ENCODE peak calls at places on chromosomes 13 and 19, in seven cellular contexts. One of them, this sample, is unnamed.

GRCh38 chr13:46668302-46668720 is 115.3 kb downstream of the LRCH1 start:
- DNase-seq in tibial artery: peak
- DNase-seq in neural crest cell: no peak
- DNase-seq in B cell: no peak
- DNase-seq in neural progenitor cell: no peak
- DNase-seq in CD8-positive, alpha-beta T cell: no peak
- DNase-seq in fibroblast of mammary gland: peak
- DNase-seq in this sample: no peak

GRCh38 chr13:26051231-26052135 is at the start of gene SHISA2:
- DNase-seq in tibial artery: no peak
- DNase-seq in neural crest cell: peak
- DNase-seq in B cell: peak
- DNase-seq in neural progenitor cell: peak
- DNase-seq in CD8-positive, alpha-beta T cell: no peak
- DNase-seq in fibroblast of mammary gland: peak
- DNase-seq in this sample: peak

GRCh38 chr13:51453308-51453958 is 597 bp upstream of the INTS6 start:
- DNase-seq in tibial artery: peak
- DNase-seq in neural crest cell: no peak
- DNase-seq in B cell: peak
- DNase-seq in neural progenitor cell: peak
- DNase-seq in CD8-positive, alpha-beta T cell: peak
- DNase-seq in fibroblast of mammary gland: no peak
- DNase-seq in this sample: peak

GRCh38 chr19:14440049-14440448 is 6.9 kb downstream of the PKN1 start:
- DNase-seq in tibial artery: peak
- DNase-seq in neural crest cell: no peak
- DNase-seq in B cell: peak
- DNase-seq in neural progenitor cell: no peak
- DNase-seq in CD8-positive, alpha-beta T cell: peak
- DNase-seq in fibroblast of mammary gland: no peak
- DNase-seq in this sample: no peak

GRCh38 chr13:76944457-76944856 is 3.9 kb upstream of the ACOD1 start:
- DNase-seq in tibial artery: no peak
- DNase-seq in neural crest cell: no peak
- DNase-seq in B cell: no peak
- DNase-seq in neural progenitor cell: no peak
- DNase-seq in CD8-positive, alpha-beta T cell: no peak
- DNase-seq in fibroblast of mammary gland: peak
- DNase-seq in this sample: no peak

GRCh38 chr13:63425131-63425530 is 2009.5 kb upstream of the PCDH20 start:
- DNase-seq in tibial artery: no peak
- DNase-seq in neural crest cell: no peak
- DNase-seq in B cell: no peak
- DNase-seq in neural progenitor cell: no peak
- DNase-seq in CD8-positive, alpha-beta T cell: no peak
- DNase-seq in fibroblast of mammary gland: no peak
- DNase-seq in this sample: no peak

GRCh38 chr19:17680235-17680722 is 7.9 kb downstream of the UNC13A start:
- DNase-seq in tibial artery: peak
- DNase-seq in neural crest cell: peak
- DNase-seq in B cell: peak
- DNase-seq in neural progenitor cell: peak
- DNase-seq in CD8-positive, alpha-beta T cell: peak
- DNase-seq in fibroblast of mammary gland: peak
- DNase-seq in this sample: peak

GRCh38 chr13:44703371-44703770 is 127.2 kb upstream of the TSC22D1 start:
- DNase-seq in tibial artery: no peak
- DNase-seq in neural crest cell: no peak
- DNase-seq in B cell: no peak
- DNase-seq in neural progenitor cell: no peak
- DNase-seq in CD8-positive, alpha-beta T cell: no peak
- DNase-seq in fibroblast of mammary gland: peak
- DNase-seq in this sample: no peak

GRCh38 chr13:69706807-69707206 is 400.8 kb upstream of the ATXN8OS start:
- DNase-seq in tibial artery: no peak
- DNase-seq in neural crest cell: no peak
- DNase-seq in B cell: no peak
- DNase-seq in neural progenitor cell: no peak
- DNase-seq in CD8-positive, alpha-beta T cell: no peak
- DNase-seq in fibroblast of mammary gland: no peak
- DNase-seq in this sample: no peak

GRCh38 chr19:55563261-55563690 is 17.4 kb downstream of the ZNF579 start:
- DNase-seq in tibial artery: no peak
- DNase-seq in neural crest cell: no peak
- DNase-seq in B cell: no peak
- DNase-seq in neural progenitor cell: no peak
- DNase-seq in CD8-positive, alpha-beta T cell: no peak
- DNase-seq in fibroblast of mammary gland: no peak
- DNase-seq in this sample: no peak

GRCh38 chr19:33390120-33390907 is 16.8 kb downstream of the CEBPG start:
- DNase-seq in tibial artery: peak
- DNase-seq in neural crest cell: no peak
- DNase-seq in B cell: peak
- DNase-seq in neural progenitor cell: no peak
- DNase-seq in CD8-positive, alpha-beta T cell: no peak
- DNase-seq in fibroblast of mammary gland: peak
- DNase-seq in this sample: no peak

GRCh38 chr19:14375055-14375581 is 6.1 kb upstream of the ADGRE5 start:
- DNase-seq in tibial artery: no peak
- DNase-seq in neural crest cell: no peak
- DNase-seq in B cell: peak
- DNase-seq in neural progenitor cell: no peak
- DNase-seq in CD8-positive, alpha-beta T cell: peak
- DNase-seq in fibroblast of mammary gland: no peak
- DNase-seq in this sample: no peak

GRCh38 chr13:26605845-26606244 is 48.4 kb downstream of the WASF3 start:
- DNase-seq in tibial artery: no peak
- DNase-seq in neural crest cell: no peak
- DNase-seq in B cell: no peak
- DNase-seq in neural progenitor cell: peak
- DNase-seq in CD8-positive, alpha-beta T cell: no peak
- DNase-seq in fibroblast of mammary gland: no peak
- DNase-seq in this sample: no peak

GRCh38 chr13:99941086-99941485 is 30.5 kb downstream of the ZIC5 start:
- DNase-seq in tibial artery: no peak
- DNase-seq in neural crest cell: no peak
- DNase-seq in B cell: no peak
- DNase-seq in neural progenitor cell: no peak
- DNase-seq in CD8-positive, alpha-beta T cell: no peak
- DNase-seq in fibroblast of mammary gland: no peak
- DNase-seq in this sample: no peak

GRCh38 chr13:91904005-91904404 is 505.6 kb downstream of the GPC5 start:
- DNase-seq in tibial artery: no peak
- DNase-seq in neural crest cell: no peak
- DNase-seq in B cell: no peak
- DNase-seq in neural progenitor cell: no peak
- DNase-seq in CD8-positive, alpha-beta T cell: no peak
- DNase-seq in fibroblast of mammary gland: no peak
- DNase-seq in this sample: no peak

DNA sequence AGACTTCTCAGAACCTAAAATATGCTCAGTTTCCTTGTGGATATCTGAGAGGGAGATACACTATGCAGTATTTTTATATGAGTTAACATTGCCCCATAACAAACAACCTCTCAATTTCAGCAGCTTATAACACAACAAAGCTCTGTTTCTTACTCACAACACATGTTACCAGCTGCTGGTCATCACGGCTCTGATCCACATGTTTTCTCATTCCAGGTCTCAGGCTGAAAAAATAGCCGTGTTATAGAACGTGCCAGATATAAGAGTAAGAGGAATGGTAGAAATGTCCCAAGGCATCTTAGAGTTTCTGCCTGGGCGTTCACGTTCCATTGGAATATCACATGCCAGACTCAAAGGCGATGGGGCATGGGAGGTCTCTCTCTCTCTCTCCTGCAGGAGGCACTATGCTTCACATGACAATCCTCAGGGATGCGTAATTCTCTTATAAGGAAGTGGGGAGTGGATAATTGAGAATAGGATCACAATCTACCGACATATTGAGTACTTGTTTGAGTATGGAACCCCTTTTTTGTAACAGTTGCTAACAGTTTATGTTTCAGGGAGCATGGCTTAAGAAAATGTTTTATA is 246.6 kb downstream of the NHLRC3 start:
- DNase-seq in tibial artery: no peak
- DNase-seq in neural crest cell: no peak
- DNase-seq in B cell: no peak
- DNase-seq in neural progenitor cell: peak
- DNase-seq in CD8-positive, alpha-beta T cell: no peak
- DNase-seq in fibroblast of mammary gland: no peak
- DNase-seq in this sample: no peak
- TF ChIP-seq CTCF in tibial artery: no peak
- TF ChIP-seq CTCF in neural crest cell: no peak
- TF ChIP-seq CTCF in B cell: no peak
- TF ChIP-seq CTCF in neural progenitor cell: peak
- TF ChIP-seq CTCF in CD8-positive, alpha-beta T cell: no peak
- TF ChIP-seq CTCF in fibroblast of mammary gland: peak
- TF ChIP-seq CTCF in this sample: no peak

GRCh38 chr13:101784313-101784712 is 331.8 kb downstream of the ITGBL1 start:
- DNase-seq in tibial artery: no peak
- DNase-seq in neural crest cell: no peak
- DNase-seq in B cell: no peak
- DNase-seq in neural progenitor cell: no peak
- DNase-seq in CD8-positive, alpha-beta T cell: no peak
- DNase-seq in fibroblast of mammary gland: no peak
- DNase-seq in this sample: no peak

GRCh38 chr13:101783554-101783953 is 331.1 kb downstream of the ITGBL1 start:
- DNase-seq in tibial artery: no peak
- DNase-seq in neural crest cell: no peak
- DNase-seq in B cell: no peak
- DNase-seq in neural progenitor cell: no peak
- DNase-seq in CD8-positive, alpha-beta T cell: no peak
- DNase-seq in fibroblast of mammary gland: no peak
- DNase-seq in this sample: no peak

DNA sequence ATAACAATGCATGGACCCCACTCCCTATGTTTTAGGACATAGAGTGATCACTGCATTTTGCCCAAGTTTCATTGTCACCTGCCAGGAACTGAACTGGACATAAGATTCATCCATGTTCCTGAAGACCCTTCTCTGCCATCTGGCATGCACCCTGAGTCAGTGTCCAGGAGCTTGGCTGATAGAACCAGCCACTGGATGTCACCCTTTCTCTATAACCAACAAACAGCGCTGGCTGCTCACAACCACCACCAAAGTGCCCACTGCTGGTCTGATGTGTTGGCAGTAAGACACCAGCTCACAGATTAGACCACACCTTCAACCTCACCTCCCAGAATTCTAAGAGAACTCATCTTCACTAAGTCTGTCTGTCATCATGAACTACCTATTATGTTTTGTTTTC is 333.4 kb downstream of the ITGBL1 start:
- DNase-seq in tibial artery: no peak
- DNase-seq in neural crest cell: peak
- DNase-seq in B cell: no peak
- DNase-seq in neural progenitor cell: peak
- DNase-seq in CD8-positive, alpha-beta T cell: no peak
- DNase-seq in fibroblast of mammary gland: peak
- DNase-seq in this sample: peak
- TF ChIP-seq CTCF in tibial artery: no peak
- TF ChIP-seq CTCF in neural crest cell: peak
- TF ChIP-seq CTCF in B cell: no peak
- TF ChIP-seq CTCF in neural progenitor cell: peak
- TF ChIP-seq CTCF in CD8-positive, alpha-beta T cell: no peak
- TF ChIP-seq CTCF in fibroblast of mammary gland: no peak
- TF ChIP-seq CTCF in this sample: no peak

DNA sequence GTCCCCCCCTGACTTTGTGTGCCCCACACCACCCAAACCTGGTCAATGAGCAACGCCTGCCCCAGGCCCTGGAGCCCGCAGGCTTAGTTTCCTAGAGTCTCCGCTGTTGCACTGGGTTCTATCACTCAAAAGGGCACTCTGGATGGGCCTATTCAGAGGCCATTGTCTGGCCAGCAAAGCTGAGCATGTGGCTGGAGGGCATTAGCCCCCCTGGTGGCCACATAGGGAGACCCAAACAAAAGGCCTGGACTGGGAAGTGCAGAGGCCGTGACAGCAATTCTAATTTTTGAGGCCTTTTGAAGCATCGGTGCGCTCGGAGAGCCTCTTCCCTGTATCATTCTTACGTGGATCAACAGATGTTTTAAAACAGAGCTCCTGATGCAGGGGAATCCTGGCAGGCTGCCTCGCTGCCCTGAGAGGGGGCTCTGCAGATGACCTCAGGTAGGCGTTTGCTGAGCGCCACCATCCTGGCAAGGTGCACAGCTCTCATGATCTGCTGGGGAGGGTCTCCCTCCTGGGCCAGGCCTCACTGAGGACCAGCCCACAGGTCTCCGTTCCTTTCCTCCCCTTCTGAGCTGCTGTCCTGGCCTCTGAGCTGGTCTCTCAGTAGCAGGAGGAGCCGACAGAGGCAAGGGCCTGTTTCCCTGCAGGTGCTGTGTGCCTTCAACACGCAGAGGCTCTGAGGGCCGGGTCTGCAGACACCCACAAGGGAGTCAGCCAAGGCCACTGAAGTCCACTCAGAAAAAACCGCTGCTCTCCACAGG is 190.5 kb downstream of the URI1 start:
- DNase-seq in tibial artery: no peak
- DNase-seq in neural crest cell: peak
- DNase-seq in B cell: no peak
- DNase-seq in neural progenitor cell: peak
- DNase-seq in CD8-positive, alpha-beta T cell: no peak
- DNase-seq in fibroblast of mammary gland: no peak
- DNase-seq in this sample: no peak
- TF ChIP-seq CTCF in tibial artery: no peak
- TF ChIP-seq CTCF in neural crest cell: no peak
- TF ChIP-seq CTCF in B cell: no peak
- TF ChIP-seq CTCF in neural progenitor cell: peak
- TF ChIP-seq CTCF in CD8-positive, alpha-beta T cell: no peak
- TF ChIP-seq CTCF in fibroblast of mammary gland: no peak
- TF ChIP-seq CTCF in this sample: peak

DNA sequence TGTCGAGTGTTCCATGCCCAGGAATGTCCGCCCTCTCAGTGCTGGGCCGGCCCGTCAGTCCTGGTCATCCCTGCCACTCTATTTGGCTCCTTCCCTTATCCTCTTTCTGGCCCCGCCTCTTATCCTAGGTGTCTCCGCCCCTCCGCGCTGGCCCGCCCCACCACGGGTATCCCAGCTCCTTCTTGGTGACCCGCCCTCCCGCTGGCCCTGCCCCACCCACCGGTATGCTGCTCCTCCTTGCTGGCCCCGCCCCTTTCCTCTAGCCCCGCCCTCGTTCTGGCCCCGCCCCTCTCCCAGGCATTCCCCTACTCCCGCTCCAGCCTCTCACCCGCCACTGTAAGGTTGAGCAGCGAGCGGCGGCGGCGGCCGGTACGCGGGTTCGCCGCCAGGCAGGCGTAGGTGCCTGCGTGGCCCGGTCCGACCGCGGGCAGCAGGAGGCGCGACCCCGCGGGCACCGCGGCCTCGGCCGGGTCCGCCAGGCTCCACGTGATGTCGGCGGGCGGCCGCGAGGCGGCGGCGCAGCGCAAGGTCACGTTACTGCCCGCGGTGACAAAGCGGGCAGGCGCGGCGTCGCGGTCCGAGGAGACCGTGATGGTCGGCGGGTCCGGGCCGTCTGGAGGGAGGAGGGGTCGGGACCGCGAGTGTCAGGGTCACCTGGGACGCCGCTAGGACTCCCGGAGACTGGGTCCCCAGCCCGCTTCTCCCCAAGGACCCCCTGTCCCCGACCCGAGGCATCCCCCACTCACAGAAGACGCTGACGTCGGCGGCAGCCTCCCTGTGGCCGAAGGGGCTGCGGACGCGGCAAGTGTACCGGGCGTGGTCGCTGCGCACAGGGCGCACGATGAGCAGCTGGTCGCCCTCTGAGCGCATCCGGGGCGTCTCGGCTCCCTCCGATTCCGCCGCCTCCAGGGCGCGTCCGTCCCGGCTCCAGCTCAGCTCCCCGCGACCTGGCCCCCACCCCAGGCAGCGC is 2.0 kb downstream of the VSIG10L start:
- DNase-seq in tibial artery: peak
- DNase-seq in neural crest cell: peak
- DNase-seq in B cell: peak
- DNase-seq in neural progenitor cell: peak
- DNase-seq in CD8-positive, alpha-beta T cell: peak
- DNase-seq in fibroblast of mammary gland: peak
- DNase-seq in this sample: peak
- TF ChIP-seq CTCF in tibial artery: peak
- TF ChIP-seq CTCF in neural crest cell: peak
- TF ChIP-seq CTCF in B cell: peak
- TF ChIP-seq CTCF in neural progenitor cell: peak
- TF ChIP-seq CTCF in CD8-positive, alpha-beta T cell: no peak
- TF ChIP-seq CTCF in fibroblast of mammary gland: no peak
- TF ChIP-seq CTCF in this sample: peak

This sample was measured in glutamatergic neuron.